ENCODE peak calls at places on chromosomes 2 and 18, in five cellular contexts. O is GM23338, K is lower lobe of right lung, V is choroid plexus epithelial cell, I is upper lobe of right lung. L is an unnamed sample.

GRCh38 chr18:13112982-13113381 is 105.6 kb upstream of the LDLRAD4 start:
- DNase-seq in O (peak), K (no peak), V (peak), I (no peak), L (no peak)

GRCh38 chr18:34807106-34807796 is 97.2 kb downstream of the DTNA start:
- DNase-seq in I (no peak), K (no peak), V (no peak), O (peak), L (no peak)

GRCh38 chr2:27201675-27202074 is 10.2 kb upstream of the ATRAID start:
- DNase-seq in K (no peak), O (no peak), I (no peak), V (no peak), L (no peak)

GRCh38 chr2:232611559-232612218 is 21.7 kb upstream of the EFHD1 start:
- DNase-seq in V (peak), I (peak), K (peak), O (peak), L (peak)

GRCh38 chr2:36702781-36703180 is 6.3 kb downstream of the VIT start:
- DNase-seq in I (no peak), K (no peak), V (no peak), O (no peak), L (no peak)

GRCh38 chr2:96143848-96144480 is 1.3 kb downstream of the DUSP2 start:
- DNase-seq in I (peak), K (peak), O (peak), V (no peak), L (peak)

GRCh38 chr2:217803639-217803932 is 199.2 kb downstream of the TNS1 start:
- DNase-seq in K (no peak), O (no peak), V (no peak), I (no peak), L (no peak)

GRCh38 chr2:146697307-146697706 is 1147.5 kb upstream of the ACVR2A start:
- DNase-seq in V (no peak), K (no peak), O (no peak), I (no peak), L (no peak)

GRCh38 chr2:54482725-54483124 is 26.6 kb downstream of the SPTBN1 start:
- DNase-seq in V (peak), K (no peak), O (no peak), I (no peak), L (no peak)

GRCh38 chr18:24726727-24727539 is 266.5 kb downstream of the HRH4 start:
- DNase-seq in K (no peak), O (peak), I (no peak), V (peak), L (no peak)

GRCh38 chr2:219425238-219426067 is 7.3 kb downstream of the DES start:
- DNase-seq in V (no peak), O (no peak), I (no peak), K (no peak), L (no peak)

GRCh38 chr2:209431701-209432100 is 7.9 kb downstream of the MAP2 start:
- DNase-seq in V (peak), O (no peak), K (no peak), I (no peak), L (no peak)

GRCh38 chr2:94874277-94874997 is 3.2 kb downstream of the TEKT4 start:
- DNase-seq in I (peak), O (peak), V (peak), K (peak), L (peak)
- H3K4me3 ChIP-seq in I (no peak), O (peak), V (no peak), K (no peak), L (no peak)

GRCh38 chr2:24489465-24489864 is 1.6 kb upstream of the NCOA1 start:
- DNase-seq in K (no peak), V (no peak), O (peak), I (no peak), L (no peak)

GRCh38 chr2:24492283-24493272 is 1.5 kb downstream of the NCOA1 start:
- DNase-seq in O (peak), V (peak), K (no peak), I (no peak), L (no peak)

GRCh38 chr2:24491626-24492282 is 700 bp downstream of the NCOA1 start:
- DNase-seq in I (peak), V (peak), K (peak), O (peak), L (no peak)

GRCh38 chr2:24489942-24490673 is 946 bp upstream of the NCOA1 start:
- DNase-seq in I (no peak), O (peak), V (peak), K (no peak), L (no peak)

GRCh38 chr2:24490674-24491625 is at the start of gene NCOA1:
- DNase-seq in O (peak), V (peak), K (peak), I (peak), L (peak)
- TF ChIP-seq CTCF in O (no peak), V (peak), K (no peak), I (no peak), L (peak)

DNA sequence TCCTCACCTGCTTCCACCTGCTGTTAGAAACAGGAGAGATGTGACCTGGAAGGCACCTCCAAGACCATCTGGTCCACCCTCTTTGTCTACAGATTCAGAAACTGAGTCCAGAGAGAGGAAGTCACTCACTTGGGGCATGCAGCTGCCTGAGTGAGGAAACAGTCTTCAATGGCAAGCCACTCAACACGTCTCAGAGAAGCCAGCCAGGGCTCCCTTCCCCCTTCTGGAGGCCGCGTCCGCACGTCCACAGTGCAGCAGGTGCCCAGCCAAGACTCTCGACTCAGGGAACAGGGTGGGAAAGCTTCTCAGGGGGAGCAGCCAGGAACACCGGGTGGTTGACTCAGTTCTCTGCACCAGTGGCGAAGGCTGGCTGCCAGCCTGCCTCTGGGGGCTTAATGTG is 201.7 kb downstream of the BCL11A start:
- DNase-seq in O (no peak), V (no peak), I (no peak), K (no peak), L (no peak)
- H3K4me3 ChIP-seq in O (no peak), V (no peak), I (no peak), K (no peak), L (no peak)

GRCh38 chr2:25743132-25743830 is 69.9 kb upstream of the DTNB start:
- DNase-seq in I (no peak), K (no peak), V (no peak), O (no peak), L (no peak)
- TF ChIP-seq CTCF in I (no peak), K (no peak), V (no peak), O (no peak), L (no peak)

GRCh38 chr2:102310964-102311640 is at the start of gene IL1RL1:
- DNase-seq in K (no peak), I (no peak), O (no peak), V (no peak), L (no peak)
- H3K4me3 ChIP-seq in K (no peak), I (no peak), O (no peak), V (no peak), L (no peak)

GRCh38 chr2:235508371-235509160 is 14.7 kb downstream of the AGAP1 start:
- DNase-seq in K (no peak), O (no peak), V (no peak), I (no peak), L (no peak)

GRCh38 chr2:235511751-235512698 is 18.2 kb downstream of the AGAP1 start:
- DNase-seq in K (no peak), I (no peak), V (no peak), O (no peak), L (peak)

GRCh38 chr2:235512699-235513053 is 18.8 kb downstream of the AGAP1 start:
- DNase-seq in K (no peak), I (no peak), O (no peak), V (no peak), L (no peak)

GRCh38 chr2:235510305-235510704 is 16.5 kb downstream of the AGAP1 start:
- DNase-seq in I (no peak), V (no peak), K (no peak), O (no peak), L (no peak)

DNA sequence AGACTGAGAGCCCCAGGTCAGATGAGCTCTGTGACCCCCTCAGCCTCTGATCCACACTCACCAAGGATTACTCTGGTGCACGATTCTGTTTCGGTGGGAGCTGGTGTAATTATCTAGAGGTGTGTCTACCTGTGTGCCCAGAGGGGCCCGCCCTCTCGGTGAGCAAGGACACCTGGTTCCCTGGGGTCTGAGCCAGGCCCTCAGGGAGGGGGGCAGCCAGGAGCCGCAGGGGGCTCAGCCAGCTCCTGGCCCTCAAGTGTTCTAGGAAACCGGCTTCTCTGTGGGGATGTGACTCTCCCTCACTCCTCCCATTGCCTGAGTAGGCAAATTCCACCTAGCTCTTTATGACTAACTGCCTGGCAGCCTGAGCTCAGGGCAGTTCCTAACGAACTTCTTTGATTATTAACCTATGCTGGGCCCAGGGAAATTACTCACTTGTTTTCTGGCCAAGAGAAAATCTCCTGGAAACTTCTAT is 17.4 kb downstream of the AGAP1 start:
- DNase-seq in O (no peak), V (peak), K (peak), I (peak), L (peak)
- TF ChIP-seq CTCF in O (no peak), V (no peak), K (no peak), I (no peak), L (no peak)

DNA sequence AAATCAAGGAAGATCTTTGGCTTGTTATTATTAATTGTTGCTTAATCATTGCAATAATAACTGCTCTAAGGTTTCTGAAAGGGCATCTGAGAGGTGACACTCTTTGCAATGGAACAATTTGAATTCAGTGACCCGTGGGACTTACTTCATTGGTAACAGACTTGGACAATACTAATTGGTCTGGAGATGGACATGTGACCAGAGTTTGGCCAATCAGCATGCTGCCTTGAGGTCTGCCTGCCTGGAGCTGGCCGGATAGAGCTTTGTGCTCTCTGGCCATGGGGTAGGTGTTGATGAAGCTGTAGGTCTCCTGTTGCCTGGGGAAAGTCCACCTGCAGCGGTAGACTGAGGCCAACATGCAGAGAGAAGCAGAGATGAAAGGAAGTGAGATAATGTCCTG is 24.0 kb upstream of the VPS4B start:
- DNase-seq in O (no peak), V (no peak), I (no peak), K (no peak), L (no peak)
- H3K4me3 ChIP-seq in O (no peak), V (no peak), I (no peak), K (no peak), L (no peak)

GRCh38 chr2:46299365-46300263 is 2.4 kb downstream of the EPAS1 start:
- DNase-seq in O (peak), K (peak), I (peak), V (peak), L (no peak)

GRCh38 chr2:46298272-46298521 is 990 bp downstream of the EPAS1 start:
- DNase-seq in V (no peak), K (no peak), I (no peak), O (no peak), L (no peak)

GRCh38 chr2:46300406-46300832 is 3.2 kb downstream of the EPAS1 start:
- DNase-seq in K (no peak), O (no peak), V (no peak), I (no peak), L (no peak)

GRCh38 chr2:46297546-46298271 is 502 bp downstream of the EPAS1 start:
- DNase-seq in O (peak), I (peak), K (peak), V (no peak), L (peak)

DNA sequence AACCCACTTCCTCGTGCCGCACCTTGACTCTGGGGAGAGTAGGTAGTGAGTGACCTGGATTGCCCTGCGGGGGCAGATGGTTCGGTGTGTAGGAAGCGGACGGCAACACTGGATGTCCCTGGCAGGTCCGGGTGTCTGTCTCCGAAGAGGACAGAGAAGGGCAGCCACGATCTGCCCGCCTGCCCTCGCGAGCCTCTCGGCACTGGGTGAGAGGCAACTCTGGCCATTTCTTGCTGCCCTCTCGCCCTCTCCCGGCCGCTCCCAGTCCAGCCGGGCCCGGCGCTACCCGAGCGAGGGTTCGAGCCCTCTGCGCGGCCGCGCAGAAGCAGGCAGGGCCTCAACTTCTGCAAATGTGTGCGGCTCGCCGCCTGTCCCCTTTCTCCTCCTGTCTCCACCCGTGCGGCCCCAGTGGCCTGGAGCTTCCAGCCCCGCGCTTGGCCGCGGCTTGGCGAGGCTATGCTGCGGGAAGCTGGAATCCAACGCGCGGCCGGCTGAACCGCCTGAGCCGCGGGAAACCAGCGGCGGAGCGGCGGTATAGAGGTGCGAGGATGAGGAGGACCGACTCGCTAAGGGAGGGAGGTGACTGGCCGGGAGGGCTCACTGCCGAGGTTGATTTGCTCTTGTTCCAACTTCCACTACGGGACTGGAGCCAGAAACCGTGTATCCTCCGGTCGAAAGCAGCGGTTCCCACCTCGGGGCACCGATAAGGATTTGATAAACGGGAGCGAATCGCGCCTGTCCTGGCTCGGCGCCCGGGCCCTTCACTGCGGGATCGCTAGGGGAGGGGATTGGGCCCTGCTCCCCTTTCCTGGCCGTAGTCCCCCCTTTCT is 1.5 kb downstream of the EPAS1 start:
- DNase-seq in I (peak), O (peak), V (peak), K (peak), L (no peak)
- TF ChIP-seq CTCF in I (peak), O (peak), V (peak), K (peak), L (no peak)